ENCODE peak calls at places on chromosomes 7 and 10, in ten cellular contexts. W is psoas muscle, F is OCI-LY7, Z is omental fat pad, A is esophagus muscularis mucosa, P is HCT116, T is mammary epithelial cell, U is A549, S is IMR-90, R is transverse colon. J is an unnamed sample.

GRCh38 chr10:71378341-71379117 is 18.2 kb upstream of the CDH23 start:
- DNase-seq in R (no peak), A (no peak), T (no peak), F (peak), W (no peak), U (no peak), P (no peak), S (no peak), Z (no peak), J (no peak)

GRCh38 chr10:29608062-29608461 is 26.7 kb downstream of the SVIL start:
- DNase-seq in Z (no peak), W (peak), R (no peak), A (no peak), S (no peak), U (no peak), T (no peak), F (no peak), P (no peak), J (no peak)

GRCh38 chr7:102450242-102450641 is 14.4 kb downstream of the ALKBH4 start:
- DNase-seq in A (no peak), F (peak), W (no peak), U (no peak), P (no peak), T (no peak), R (peak), S (no peak), Z (no peak), J (peak)

GRCh38 chr7:131110294-131111080 is 217.2 kb upstream of the MKLN1 start:
- DNase-seq in F (no peak), T (peak), Z (no peak), U (peak), W (no peak), A (no peak), P (no peak), S (peak), R (peak), J (no peak)

GRCh38 chr7:75657866-75658265 is 80.9 kb downstream of the HIP1 start:
- DNase-seq in P (no peak), W (no peak), R (no peak), U (no peak), Z (no peak), S (no peak), A (no peak), T (no peak), F (no peak), J (no peak)

GRCh38 chr10:30538086-30538485 is 91.5 kb downstream of the LYZL2 start:
- DNase-seq in A (no peak), U (peak), Z (no peak), F (no peak), P (no peak), R (no peak), W (no peak), S (peak), T (no peak), J (no peak)

GRCh38 chr7:35553498-35553897 is 141.4 kb downstream of the HERPUD2 start:
- DNase-seq in U (no peak), T (no peak), P (no peak), F (no peak), W (no peak), S (no peak), R (no peak), Z (no peak), A (no peak), J (no peak)

GRCh38 chr7:157010588-157011332 is at the start of gene MNX1:
- DNase-seq in T (peak), Z (no peak), R (peak), W (peak), U (peak), A (no peak), S (no peak), F (peak), P (peak), J (no peak)

GRCh38 chr7:55121249-55121648 is 102.4 kb downstream of the EGFR start:
- DNase-seq in Z (no peak), T (no peak), S (no peak), W (no peak), R (no peak), P (no peak), F (no peak), U (no peak), A (peak), J (no peak)

GRCh38 chr7:99258501-99258900 is 14.1 kb upstream of the MYH16 start:
- DNase-seq in F (no peak), T (peak), A (no peak), Z (no peak), W (no peak), R (no peak), P (no peak), S (no peak), U (no peak), J (no peak)

GRCh38 chr7:122310119-122311021 is 5.8 kb upstream of the FEZF1 start:
- DNase-seq in Z (no peak), T (no peak), S (no peak), P (no peak), U (no peak), W (no peak), A (no peak), R (no peak), F (no peak), J (no peak)

GRCh38 chr7:140479062-140479738 is at the start of gene MKRN1:
- DNase-seq in A (peak), S (peak), F (peak), Z (peak), U (peak), T (peak), R (peak), P (peak), W (peak), J (peak)

GRCh38 chr10:77253037-77253436 is 384.6 kb downstream of the KCNMA1 start:
- DNase-seq in P (no peak), Z (no peak), A (no peak), W (no peak), S (no peak), R (no peak), U (no peak), T (no peak), F (no peak), J (no peak)

GRCh38 chr10:51030480-51030879 is 43.8 kb upstream of the PRKG1 start:
- DNase-seq in P (no peak), T (no peak), S (peak), W (no peak), U (no peak), A (no peak), F (no peak), Z (no peak), R (no peak), J (no peak)

GRCh38 chr10:53406532-53406931 is 633.9 kb upstream of the MBL2 start:
- DNase-seq in A (no peak), S (peak), F (no peak), U (no peak), Z (no peak), W (no peak), P (no peak), T (no peak), R (no peak), J (no peak)

GRCh38 chr10:118800920-118801319 is 46.1 kb upstream of the CACUL1 start:
- DNase-seq in W (no peak), U (peak), T (peak), A (no peak), P (no peak), S (no peak), Z (no peak), R (peak), F (peak), J (no peak)

GRCh38 chr7:142992427-142992826 is 30.3 kb upstream of the KEL start:
- DNase-seq in U (no peak), A (no peak), S (no peak), W (no peak), F (no peak), R (no peak), T (no peak), Z (no peak), P (no peak), J (no peak)

GRCh38 chr10:58158806-58159205 is 108.9 kb downstream of the IPMK start:
- DNase-seq in F (no peak), W (no peak), P (no peak), Z (no peak), U (no peak), T (no peak), A (no peak), R (no peak), S (peak), J (no peak)

GRCh38 chr7:37359662-37360444 is 88.8 kb downstream of the ELMO1 start:
- DNase-seq in Z (no peak), A (peak), R (no peak), W (no peak), S (no peak), P (no peak), F (no peak), U (no peak), T (no peak), J (no peak)

GRCh38 chr10:131438665-131439064 is 127.1 kb upstream of the TCERG1L start:
- DNase-seq in A (no peak), U (no peak), Z (no peak), T (no peak), S (no peak), P (no peak), R (no peak), F (no peak), W (no peak), J (no peak)

GRCh38 chr7:112069879-112070321 is 136.3 kb downstream of the DOCK4 start:
- DNase-seq in U (no peak), Z (no peak), W (no peak), A (no peak), P (no peak), R (no peak), S (peak), T (peak), F (no peak), J (no peak)

GRCh38 chr10:86851329-86852207 is 95.1 kb downstream of the BMPR1A start:
- DNase-seq in S (peak), P (no peak), F (no peak), A (no peak), U (no peak), Z (no peak), R (no peak), T (no peak), W (peak), J (no peak)

GRCh38 chr10:84204610-84205009 is 10.3 kb downstream of the CDHR1 start:
- DNase-seq in U (no peak), S (no peak), F (no peak), W (no peak), T (no peak), Z (no peak), R (no peak), A (no peak), P (no peak), J (no peak)
- TF ChIP-seq CTCF in U (no peak), S (no peak), F (no peak), W (no peak), T (no peak), Z (no peak), R (no peak), A (no peak), P (no peak), J (no peak)

DNA sequence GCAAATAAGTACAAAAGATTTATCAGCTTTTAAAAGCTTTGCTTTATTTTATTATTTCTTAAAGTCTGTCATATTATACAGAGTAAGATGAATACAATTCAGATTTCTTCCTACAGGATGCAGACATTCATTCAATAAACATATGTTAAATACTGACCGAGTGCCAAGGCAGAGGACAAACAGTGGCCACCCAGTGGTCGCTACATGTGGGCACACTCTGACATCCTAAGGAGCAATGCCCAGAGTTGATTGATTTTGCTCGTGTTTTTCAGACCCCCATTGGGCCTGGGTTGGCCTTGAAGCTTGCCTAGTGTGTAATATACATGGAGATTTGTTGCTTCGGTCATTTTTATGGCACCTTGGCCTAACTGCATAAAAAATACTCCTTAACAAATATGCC is 201.2 kb downstream of the CCDC3 start:
- DNase-seq in U (no peak), Z (no peak), A (no peak), R (no peak), F (no peak), W (no peak), T (no peak), S (no peak), P (no peak), J (no peak)
- TF ChIP-seq CTCF in U (no peak), Z (no peak), A (no peak), R (no peak), F (peak), W (no peak), T (no peak), S (no peak), P (peak), J (no peak)

GRCh38 chr10:117322258-117322657 is 53.0 kb downstream of the PDZD8 start:
- DNase-seq in A (no peak), Z (no peak), P (no peak), R (no peak), W (no peak), F (no peak), T (no peak), U (no peak), S (no peak), J (no peak)

GRCh38 chr10:117324367-117324766 is 50.9 kb downstream of the PDZD8 start:
- DNase-seq in U (no peak), P (no peak), Z (no peak), T (no peak), F (no peak), R (no peak), A (no peak), W (no peak), S (no peak), J (no peak)

GRCh38 chr10:117320050-117320665 is 55.1 kb downstream of the PDZD8 start:
- DNase-seq in T (no peak), R (no peak), F (peak), P (no peak), U (peak), W (no peak), Z (no peak), S (peak), A (no peak), J (no peak)

GRCh38 chr10:117313641-117314040 is 61.6 kb downstream of the PDZD8 start:
- DNase-seq in T (no peak), P (no peak), W (no peak), R (no peak), U (no peak), A (no peak), F (no peak), S (no peak), Z (no peak), J (no peak)

GRCh38 chr10:117318909-117319308 is 56.3 kb downstream of the PDZD8 start:
- DNase-seq in W (no peak), U (no peak), A (no peak), P (no peak), F (no peak), T (no peak), R (no peak), Z (no peak), S (peak), J (no peak)
- TF ChIP-seq CTCF in W (peak), U (peak), A (peak), P (peak), F (peak), T (peak), R (peak), Z (no peak), S (peak), J (peak)

GRCh38 chr7:4700577-4701235 is 18.6 kb downstream of the FOXK1 start:
- DNase-seq in A (no peak), R (no peak), U (peak), S (peak), P (no peak), Z (no peak), F (no peak), T (peak), W (no peak), J (no peak)
- TF ChIP-seq CTCF in A (no peak), R (no peak), U (no peak), S (peak), P (no peak), Z (no peak), F (no peak), T (no peak), W (no peak), J (no peak)

GRCh38 chr10:122349758-122350355 is 24.7 kb upstream of the PLEKHA1 start:
- DNase-seq in Z (no peak), R (no peak), P (no peak), S (no peak), A (no peak), F (no peak), T (no peak), W (no peak), U (no peak), J (no peak)

GRCh38 chr10:122357685-122358084 is 16.8 kb upstream of the PLEKHA1 start:
- DNase-seq in R (no peak), T (no peak), Z (no peak), U (no peak), W (no peak), P (no peak), F (no peak), S (no peak), A (no peak), J (no peak)

GRCh38 chr10:122352817-122353525 is 21.5 kb upstream of the PLEKHA1 start:
- DNase-seq in W (no peak), A (no peak), U (no peak), Z (no peak), P (no peak), S (no peak), T (no peak), R (no peak), F (no peak), J (no peak)

GRCh38 chr10:122350893-122351292 is 23.6 kb upstream of the PLEKHA1 start:
- DNase-seq in W (no peak), Z (no peak), P (no peak), T (no peak), A (no peak), U (no peak), R (no peak), F (no peak), S (no peak), J (no peak)

GRCh38 chr10:122354391-122354790 is 20.1 kb upstream of the PLEKHA1 start:
- DNase-seq in S (no peak), U (no peak), T (no peak), R (no peak), W (no peak), Z (no peak), F (no peak), P (no peak), A (no peak), J (no peak)
- TF ChIP-seq CTCF in S (no peak), U (no peak), T (no peak), R (no peak), W (no peak), Z (no peak), F (no peak), P (no peak), A (no peak), J (no peak)

DNA sequence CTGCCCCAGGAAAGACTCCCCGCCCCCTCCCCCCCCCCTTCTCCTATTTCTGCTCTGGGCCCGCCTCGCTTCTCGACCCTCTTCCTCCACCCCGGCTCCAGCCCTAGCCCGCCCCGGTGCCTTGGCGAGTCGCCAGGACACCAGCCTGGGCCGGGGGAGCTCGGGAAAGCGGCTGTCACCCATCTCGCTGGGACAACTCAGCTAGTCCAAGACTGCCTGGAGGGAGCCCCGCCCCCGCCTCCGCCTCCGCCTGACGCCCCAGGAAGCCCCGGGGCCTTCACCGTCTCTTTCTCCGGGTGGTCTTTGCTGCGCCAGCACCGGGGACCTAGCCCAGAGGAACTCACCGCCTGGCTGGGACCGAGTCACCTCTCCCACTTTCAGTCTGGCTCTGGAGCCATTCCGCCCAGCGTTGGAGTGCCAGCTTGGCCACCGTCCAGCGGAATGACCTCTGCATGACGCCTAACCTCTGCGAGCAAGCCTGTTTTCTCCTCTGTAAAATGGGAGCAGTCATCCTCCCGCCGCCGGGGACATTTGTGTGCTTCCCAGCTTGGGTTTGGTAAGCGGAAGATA is 1.1 kb upstream of the ZCCHC24 start:
- DNase-seq in P (no peak), R (peak), T (no peak), U (no peak), Z (no peak), A (no peak), F (no peak), S (no peak), W (peak), J (no peak)
- TF ChIP-seq CTCF in P (no peak), R (no peak), T (no peak), U (no peak), Z (no peak), A (no peak), F (no peak), S (no peak), W (no peak), J (no peak)

DNA sequence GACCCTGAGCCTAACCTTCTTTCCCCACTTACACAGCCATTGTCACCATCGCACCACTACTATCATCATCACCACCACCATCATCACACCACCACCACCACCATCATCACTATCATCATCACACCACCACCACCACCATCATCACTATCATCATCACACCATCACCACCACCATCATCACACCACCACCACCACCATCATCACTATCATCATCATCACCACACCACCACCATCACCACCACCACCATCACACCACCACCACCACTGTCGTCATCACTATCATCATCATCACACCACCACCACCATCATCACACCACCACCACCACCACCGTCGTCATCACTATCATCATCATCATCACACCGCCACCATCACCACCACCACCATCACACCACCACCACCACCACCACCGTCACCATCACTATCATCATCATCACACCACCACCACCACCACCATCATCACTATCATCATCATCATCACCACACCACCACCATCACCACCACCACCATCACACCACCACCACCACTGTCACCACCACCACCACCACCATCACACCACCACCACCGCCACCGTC is 100.2 kb downstream of the BUB3 start:
- DNase-seq in T (no peak), U (no peak), Z (no peak), S (no peak), A (no peak), W (no peak), R (no peak), P (no peak), F (no peak), J (no peak)
- TF ChIP-seq CTCF in T (no peak), U (no peak), Z (no peak), S (no peak), A (no peak), W (no peak), R (no peak), P (no peak), F (no peak), J (no peak)

GRCh38 chr7:90211391-90212148 is at the start of gene STEAP2:
- DNase-seq in Z (peak), P (peak), A (peak), R (peak), S (peak), W (peak), T (peak), U (peak), F (no peak), J (no peak)
- TF ChIP-seq CTCF in Z (no peak), P (peak), A (peak), R (peak), S (peak), W (peak), T (peak), U (peak), F (no peak), J (no peak)

DNA sequence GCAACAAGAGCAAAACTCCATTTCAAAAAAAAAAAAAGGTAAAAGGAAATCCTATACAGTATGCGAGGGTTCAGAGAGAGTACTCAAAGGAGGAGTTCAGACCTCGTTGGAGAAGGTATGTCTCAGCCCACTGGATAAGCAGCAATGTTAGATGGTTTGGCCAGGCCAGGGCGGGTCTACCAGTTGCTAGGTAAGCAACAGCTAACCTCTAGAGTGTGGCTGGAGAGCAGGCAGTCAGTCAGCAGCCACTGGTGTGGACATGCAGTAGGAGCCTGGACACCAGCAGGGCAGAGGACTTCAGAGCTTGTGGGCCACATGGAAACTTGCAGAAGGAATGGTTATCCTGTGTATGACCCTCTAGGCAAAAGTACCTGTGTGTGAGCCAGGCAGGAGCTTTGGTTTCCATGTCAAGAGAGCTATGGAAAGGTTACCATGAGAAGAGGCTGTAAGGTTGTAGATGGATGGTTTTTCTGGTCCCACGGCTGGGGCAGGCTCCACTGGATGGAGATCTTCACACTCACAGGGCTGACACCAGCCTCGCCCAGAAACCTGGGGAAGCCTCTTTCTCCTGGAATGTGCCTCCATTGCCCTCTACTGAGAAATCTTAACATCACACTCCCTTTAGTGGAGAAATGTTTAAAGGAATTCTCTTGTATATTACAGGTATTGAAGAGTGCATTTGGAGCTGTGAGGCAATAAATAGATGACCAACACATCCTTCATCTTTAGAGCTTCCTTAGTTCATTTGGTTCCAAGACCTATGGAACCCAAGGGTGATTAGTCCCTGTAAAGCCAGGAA is 63.6 kb downstream of the CCDC186 start:
- DNase-seq in R (no peak), T (peak), P (no peak), A (no peak), U (peak), Z (no peak), S (no peak), F (peak), W (no peak), J (no peak)
- TF ChIP-seq CTCF in R (peak), T (peak), P (peak), A (no peak), U (peak), Z (no peak), S (peak), F (peak), W (no peak), J (no peak)

J was measured in B cell.